ENCODE peak calls at places on chromosome 15, in eight cellular contexts. E is PC-3; P is right atrium auricular region; Q is upper lobe of right lung; G is CD4-positive, alpha-beta T cell; S is sigmoid colon; X is OCI-LY7; C is body of pancreas. A is an unnamed sample.

GRCh38 chr15:27070816-27071215 is 99.8 kb downstream of the GABRG3 start:
- DNase-seq in E (no peak), P (no peak), Q (no peak), G (no peak), S (no peak), X (no peak), C (no peak), A (no peak)

GRCh38 chr15:76325704-76326103 is 10.9 kb upstream of the ISL2 start:
- DNase-seq in E (no peak), P (no peak), Q (no peak), G (no peak), S (no peak), X (no peak), C (no peak), A (no peak)

GRCh38 chr15:76196286-76196948 is 114.9 kb downstream of the ETFA start:
- DNase-seq in E (peak; percentile 88), P (no peak), Q (peak; percentile 51), G (no peak), S (peak; percentile 95), X (peak; percentile 67), C (peak; percentile 74), A (peak; percentile 37)

GRCh38 chr15:74209997-74210573 is 7.5 kb upstream of the STRA6 start:
- DNase-seq in E (no peak), P (no peak), Q (no peak), G (no peak), S (no peak), X (no peak), C (peak; percentile 58), A (no peak)

GRCh38 chr15:39922450-39923092 is 2.5 kb upstream of the GPR176 start:
- DNase-seq in E (no peak), P (no peak), Q (no peak), G (no peak), S (no peak), X (no peak), C (no peak), A (no peak)

GRCh38 chr15:87752250-87752951 is 504.1 kb downstream of the NTRK3 start:
- DNase-seq in E (peak; percentile 72), P (no peak), Q (no peak), G (no peak), S (no peak), X (no peak), C (peak; percentile 33), A (no peak)

GRCh38 chr15:85722374-85722773 is 72.4 kb downstream of the KLHL25 start:
- DNase-seq in E (no peak), P (no peak), Q (no peak), G (no peak), S (no peak), X (no peak), C (no peak), A (no peak)

GRCh38 chr15:40093224-40093842 is 15.3 kb downstream of the BMF start:
- DNase-seq in E (peak; percentile 66), P (no peak), Q (peak; percentile 58), G (no peak), S (peak; percentile 72), X (peak; percentile 61), C (no peak), A (no peak)

GRCh38 chr15:63264685-63265302 is 12.6 kb upstream of the APH1B start:
- DNase-seq in E (no peak), P (no peak), Q (no peak), G (no peak), S (no peak), X (no peak), C (no peak), A (no peak)
- H3K27ac ChIP-seq in E (no peak overlapping the region), P (no peak overlapping the region), Q (no peak overlapping the region), G (no peak overlapping the region), S (no peak overlapping the region), X (no peak overlapping the region), C (no peak overlapping the region), A (no peak overlapping the region)

GRCh38 chr15:70892912-70893560 is 410 bp downstream of the LRRC49 start:
- DNase-seq in E (peak; percentile 56), P (no peak), Q (no peak), G (no peak), S (no peak), X (no peak), C (no peak), A (no peak)

GRCh38 chr15:70892002-70892911 is at the start of the genes LRRC49 and THAP10:
- DNase-seq in E (peak; percentile 96), P (peak; percentile 89), Q (peak; percentile 92), G (peak; percentile 3), S (peak; percentile 95), X (peak; percentile 23), C (peak; percentile 89), A (peak; percentile 89)
- H3K27ac ChIP-seq in E (peak within 1 kb of the TSS; percentile 70), P (peak within 1 kb of the TSS; percentile 81), Q (peak within 1 kb of the TSS; percentile 72), G (no peak within 1 kb of the TSS), S (peak within 1 kb of the TSS; percentile 76), X (no peak within 1 kb of the TSS), C (peak within 1 kb of the TSS; percentile 64), A (peak within 1 kb of the TSS; percentile 96)

GRCh38 chr15:71743861-71744382 is 66.4 kb upstream of the NR2E3 start:
- DNase-seq in E (peak; percentile 64), P (no peak), Q (no peak), G (peak; percentile 58), S (no peak), X (peak; percentile 71), C (peak; percentile 71), A (no peak)
- H3K27ac ChIP-seq in E (peak overlapping the region; percentile 1), P (no peak overlapping the region), Q (no peak overlapping the region), G (no peak overlapping the region), S (no peak overlapping the region), X (no peak overlapping the region), C (no peak overlapping the region), A (no peak overlapping the region)

GRCh38 chr15:31377030-31377429 is 50.4 kb downstream of the KLF13 start:
- DNase-seq in E (no peak), P (no peak), Q (peak; percentile 84), G (no peak), S (no peak), X (no peak), C (no peak), A (no peak)
- H3K27ac ChIP-seq in E (no peak overlapping the region), P (peak overlapping the region; percentile 20), Q (peak overlapping the region; percentile 17), G (peak overlapping the region; percentile 8), S (no peak overlapping the region), X (no peak overlapping the region), C (no peak overlapping the region), A (no peak overlapping the region)

GRCh38 chr15:37792351-37792750 is 142.1 kb upstream of the TMCO5A start:
- DNase-seq in E (no peak), P (no peak), Q (no peak), G (no peak), S (no peak), X (no peak), C (no peak), A (no peak)

GRCh38 chr15:37789881-37790280 is 144.6 kb upstream of the TMCO5A start:
- DNase-seq in E (peak; percentile 72), P (no peak), Q (no peak), G (no peak), S (no peak), X (no peak), C (no peak), A (no peak)

GRCh38 chr15:37793851-37794250 is 140.6 kb upstream of the TMCO5A start:
- DNase-seq in E (no peak), P (no peak), Q (no peak), G (no peak), S (no peak), X (no peak), C (no peak), A (no peak)

GRCh38 chr15:37789392-37789776 is 145.1 kb upstream of the TMCO5A start:
- DNase-seq in E (no peak), P (no peak), Q (no peak), G (no peak), S (no peak), X (no peak), C (no peak), A (no peak)

GRCh38 chr15:37791693-37792092 is 142.7 kb upstream of the TMCO5A start:
- DNase-seq in E (no peak), P (no peak), Q (no peak), G (no peak), S (no peak), X (no peak), C (no peak), A (no peak)
- H3K27ac ChIP-seq in E (no peak overlapping the region), P (no peak overlapping the region), Q (no peak overlapping the region), G (no peak overlapping the region), S (no peak overlapping the region), X (no peak overlapping the region), C (no peak overlapping the region), A (no peak overlapping the region)

DNA sequence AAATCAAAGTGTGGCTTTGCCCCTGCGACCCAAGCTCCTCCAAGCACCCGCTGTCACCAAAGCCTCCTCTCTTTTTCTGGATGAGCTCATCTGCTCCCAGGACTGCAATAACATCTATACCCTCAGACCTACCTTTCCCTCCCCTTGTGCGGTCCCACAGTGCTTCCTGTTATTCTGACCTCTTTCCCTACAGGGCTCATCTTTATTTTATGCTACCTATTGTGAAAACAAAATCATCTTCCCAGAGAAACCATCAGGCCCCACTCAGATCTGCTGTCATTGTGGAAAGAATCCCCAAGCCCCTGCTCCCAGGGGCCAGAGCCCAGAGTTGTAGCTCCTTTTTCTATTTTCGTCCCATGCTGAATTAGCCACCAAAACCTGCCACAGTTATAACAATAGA is 162.2 kb downstream of the MEIS2 start:
- DNase-seq in E (no peak), P (no peak), Q (no peak), G (no peak), S (no peak), X (no peak), C (no peak), A (no peak)
- H3K27ac ChIP-seq in E (no peak overlapping the region), P (no peak overlapping the region), Q (no peak overlapping the region), G (no peak overlapping the region), S (no peak overlapping the region), X (no peak overlapping the region), C (no peak overlapping the region), A (no peak overlapping the region)

DNA sequence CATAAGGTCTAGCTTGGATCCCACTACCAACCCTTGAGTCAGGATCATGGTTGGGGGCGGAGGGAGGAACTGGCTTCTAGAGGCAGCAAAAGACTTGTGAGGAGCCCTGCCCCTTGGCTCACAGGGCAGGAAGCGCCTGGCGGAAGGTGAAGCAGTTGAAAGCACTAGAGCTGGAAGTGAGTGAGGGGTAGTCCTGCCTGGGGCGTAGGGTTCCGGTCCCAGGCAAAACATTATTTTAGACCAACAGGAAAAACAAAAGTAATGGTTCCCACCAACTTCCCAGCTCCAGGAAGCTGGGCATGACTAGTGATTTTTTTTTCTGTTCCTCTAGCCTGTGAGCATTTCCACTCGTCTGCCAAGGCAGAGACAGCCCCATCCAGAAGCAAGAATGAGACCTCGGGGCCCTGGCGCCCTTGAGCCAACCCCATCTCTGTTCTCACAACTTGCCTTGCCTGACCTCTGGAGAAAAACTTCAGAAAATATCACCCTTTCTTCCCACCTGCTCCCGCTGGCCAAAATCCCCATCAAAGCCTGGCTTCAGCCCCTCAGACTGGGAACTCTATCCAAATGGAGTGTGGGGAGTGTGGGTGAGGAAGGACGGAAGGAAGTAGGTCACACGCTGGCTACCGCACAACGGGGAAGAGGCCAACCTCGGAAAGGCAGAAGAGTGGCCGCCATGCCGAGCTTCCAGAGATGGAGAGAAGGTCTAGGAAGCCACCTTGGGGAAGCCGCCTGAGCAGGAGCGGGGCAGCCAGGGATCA is 57.5 kb downstream of the RBPMS2 start:
- DNase-seq in E (no peak), P (no peak), Q (no peak), G (peak; percentile 15), S (no peak), X (no peak), C (no peak), A (no peak)
- H3K27ac ChIP-seq in E (no peak overlapping the region), P (peak overlapping the region; percentile 87), Q (peak overlapping the region; percentile 75), G (peak overlapping the region; percentile 38), S (peak overlapping the region; percentile 67), X (no peak overlapping the region), C (peak overlapping the region; percentile 51), A (peak overlapping the region; percentile 88)

A was measured in caudate nucleus.